ENCODE peak calls at places on chromosomes 12 and 14, in six cellular contexts. T is uterus, W is left ventricle myocardium inferior, O is ovary, S is left lung, I is RWPE2. C is an unnamed sample.
A peak's percentile ranks its signal among the peaks of the same experiment; 100 is the strongest.

GRCh38 chr14:37673439-37673838 is 78.0 kb downstream of the TTC6 start:
- DNase-seq in S (no peak), I (no peak), T (no peak), O (no peak), W (no peak), C (no peak)

GRCh38 chr14:76695263-76695920 is 65.9 kb upstream of the VASH1 start:
- DNase-seq in T (no peak), I (no peak), S (no peak), W (no peak), O (no peak), C (no peak)

GRCh38 chr12:131788070-131788469 is 40.1 kb upstream of the MMP17 start:
- DNase-seq in T (no peak), O (no peak), W (no peak), S (no peak), I (no peak), C (no peak)

GRCh38 chr12:112116232-112117060 is 7.9 kb upstream of the NAA25 start:
- DNase-seq in W (peak; percentile 72), S (peak; percentile 79), T (no peak), I (no peak), O (peak; percentile 73), C (no peak)

GRCh38 chr12:124044021-124044420 is 71.0 kb downstream of the ZNF664 start:
- DNase-seq in O (no peak), T (no peak), W (no peak), I (no peak), S (no peak), C (no peak)

GRCh38 chr14:52124791-52125661 is 56.2 kb upstream of the NID2 start:
- DNase-seq in W (no peak), I (no peak), O (no peak), S (no peak), T (no peak), C (no peak)

GRCh38 chr12:53048780-53049401 is 974 bp upstream of the TNS2 start:
- DNase-seq in S (no peak), O (peak; percentile 83), T (peak; percentile 85), W (peak; percentile 86), I (peak; percentile 66), C (no peak)

GRCh38 chr14:91649930-91650329 is 82.0 kb downstream of the CATSPERB start:
- DNase-seq in O (no peak), T (no peak), S (no peak), W (no peak), I (no peak), C (no peak)

GRCh38 chr12:24201258-24201970 is 251.9 kb upstream of the SOX5 start:
- DNase-seq in T (no peak), W (no peak), O (no peak), I (no peak), S (no peak), C (no peak)

GRCh38 chr14:90644882-90645281 is 171.3 kb downstream of the TTC7B start:
- DNase-seq in T (peak; percentile 52), S (no peak), O (no peak), I (no peak), W (peak; percentile 54), C (no peak)

GRCh38 chr14:52974406-52974805 is 23.6 kb upstream of the FERMT2 start:
- DNase-seq in I (no peak), W (no peak), S (no peak), O (no peak), T (no peak), C (no peak)

GRCh38 chr12:57615637-57616036 is 4.4 kb downstream of the ARHGEF25 start:
- DNase-seq in T (no peak), O (no peak), S (no peak), W (no peak), I (no peak), C (no peak)

GRCh38 chr12:57614178-57614947 is 3.1 kb downstream of the ARHGEF25 start:
- DNase-seq in W (peak; percentile 47), I (no peak), S (no peak), O (no peak), T (peak; percentile 49), C (no peak)

GRCh38 chr12:57613427-57614109 is 2.3 kb downstream of the ARHGEF25 start:
- DNase-seq in W (no peak), O (no peak), T (no peak), S (no peak), I (no peak), C (no peak)

GRCh38 chr12:57616383-57617101 is 5.3 kb downstream of the ARHGEF25 start:
- DNase-seq in T (no peak), W (no peak), S (no peak), I (peak; percentile 52), O (no peak), C (no peak)

GRCh38 chr12:57614948-57615500 is 3.8 kb downstream of the ARHGEF25 start:
- DNase-seq in T (no peak), W (no peak), O (no peak), I (no peak), S (no peak), C (no peak)
- H3K9me3 ChIP-seq in T (no peaks in the 10 kb centered on the region), W (no peaks in the 10 kb centered on the region), O (no peaks in the 10 kb centered on the region), I (no peaks in the 10 kb centered on the region), S (no peaks in the 10 kb centered on the region), C (no peaks in the 10 kb centered on the region)

GRCh38 chr14:81855007-81855406 is 321.4 kb upstream of the SEL1L start:
- DNase-seq in O (no peak), S (no peak), T (no peak), W (no peak), I (no peak), C (no peak)

DNA sequence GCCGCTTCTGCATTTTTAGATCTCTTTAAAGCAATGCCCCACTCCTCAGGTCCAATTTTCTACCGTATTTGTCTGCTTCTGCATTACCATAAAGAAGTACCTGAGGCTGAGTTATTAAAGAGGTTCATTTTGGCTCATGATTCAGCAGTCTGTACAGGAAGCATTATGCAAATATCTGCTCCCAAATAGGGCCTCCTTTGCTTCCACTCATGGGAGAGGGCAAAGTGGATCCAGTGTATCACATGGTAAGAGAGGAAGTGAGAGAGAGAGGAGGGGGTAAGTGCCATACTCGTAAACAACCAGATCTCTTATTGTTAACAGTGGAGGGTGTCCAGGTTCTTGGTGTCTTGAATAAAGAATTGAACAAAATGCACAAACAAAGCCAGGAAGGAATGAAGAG is 316.1 kb upstream of the SEL1L start:
- DNase-seq in T (no peak), I (no peak), O (no peak), W (no peak), S (no peak), C (no peak)
- H3K9me3 ChIP-seq in T (no peaks in the 10 kb centered on the region), I (peaks cover 2% of the 10 kb centered on the region), O (no peaks in the 10 kb centered on the region), W (peaks cover 32% of the 10 kb centered on the region), S (peaks cover 38% of the 10 kb centered on the region), C (no peaks in the 10 kb centered on the region)

DNA sequence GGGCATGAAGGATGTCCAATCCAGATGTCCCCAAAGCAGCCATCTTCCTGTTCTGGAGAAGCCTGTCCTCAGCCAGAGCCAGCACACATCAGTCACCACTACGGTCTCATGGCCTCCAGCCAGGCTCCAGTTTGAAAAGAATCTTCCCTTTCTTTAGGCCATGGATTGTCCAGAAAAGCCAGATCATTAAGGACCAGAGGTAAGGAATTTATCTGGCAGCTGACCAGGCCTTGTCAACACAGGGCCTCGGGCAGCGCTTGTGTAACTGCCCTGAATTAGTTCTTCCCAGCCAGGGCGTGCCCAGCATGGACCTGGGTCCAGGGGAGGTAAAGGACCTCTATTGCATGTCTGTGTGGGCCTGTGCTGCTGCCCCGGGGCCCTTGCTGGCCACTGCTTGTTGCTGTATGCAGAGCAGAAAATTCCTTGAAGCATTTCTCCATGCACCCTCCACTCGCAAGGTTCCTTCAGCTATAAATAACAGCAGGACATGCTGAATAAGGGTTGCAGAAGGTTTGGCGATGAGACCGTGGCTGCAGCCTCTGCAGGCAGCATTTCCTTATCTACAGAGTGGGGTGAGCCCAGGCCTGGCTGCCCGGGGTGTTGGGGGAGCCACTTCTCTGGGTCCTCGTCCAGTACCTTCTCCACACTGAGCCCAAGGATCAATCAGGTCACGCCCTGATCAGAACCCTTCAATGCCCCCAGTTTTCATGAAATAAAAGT is 21.7 kb upstream of the VPS37B start:
- DNase-seq in W (peak; percentile 56), T (peak; percentile 19), I (peak; percentile 79), O (no peak), S (no peak), C (no peak)
- H3K9me3 ChIP-seq in W (no peaks in the 10 kb centered on the region), T (no peaks in the 10 kb centered on the region), I (no peaks in the 10 kb centered on the region), O (no peaks in the 10 kb centered on the region), S (no peaks in the 10 kb centered on the region), C (no peaks in the 10 kb centered on the region)

GRCh38 chr12:46808955-46809697 is 16.7 kb downstream of the SLC38A4 start:
- DNase-seq in T (no peak), W (no peak), I (no peak), O (no peak), S (no peak), C (no peak)

GRCh38 chr12:46804054-46804453 is 21.7 kb downstream of the SLC38A4 start:
- DNase-seq in T (no peak), S (no peak), I (no peak), O (no peak), W (no peak), C (no peak)

GRCh38 chr12:46803517-46803916 is 22.3 kb downstream of the SLC38A4 start:
- DNase-seq in O (no peak), S (no peak), T (no peak), I (no peak), W (no peak), C (no peak)

GRCh38 chr12:46811185-46811584 is 14.6 kb downstream of the SLC38A4 start:
- DNase-seq in I (no peak), O (no peak), S (no peak), T (no peak), W (no peak), C (no peak)

DNA sequence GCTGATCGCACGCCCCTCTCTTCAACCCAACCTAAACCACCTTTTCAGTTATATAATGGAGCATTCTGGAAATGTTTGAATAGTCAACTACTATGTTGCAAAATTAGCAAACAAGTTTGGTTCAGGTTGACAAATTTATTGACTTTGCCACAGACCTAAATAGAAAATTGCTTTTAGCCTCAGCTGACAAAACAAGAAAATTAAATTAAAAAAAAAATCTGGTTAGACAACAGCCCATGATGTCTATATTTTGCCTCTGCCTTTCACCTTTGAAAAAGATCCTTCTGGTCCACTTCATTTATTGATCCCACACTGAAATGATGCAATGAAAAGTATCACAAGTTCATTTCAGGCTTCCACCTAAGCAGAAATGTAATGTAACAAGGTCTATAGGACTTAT is 17.5 kb downstream of the SLC38A4 start:
- DNase-seq in W (no peak), S (no peak), O (no peak), I (no peak), T (no peak), C (no peak)
- H3K9me3 ChIP-seq in W (no peaks in the 10 kb centered on the region), S (no peaks in the 10 kb centered on the region), O (no peaks in the 10 kb centered on the region), I (no peaks in the 10 kb centered on the region), T (no peaks in the 10 kb centered on the region), C (no peaks in the 10 kb centered on the region)

GRCh38 chr12:7171854-7172253 is 17.6 kb upstream of the PEX5 start:
- DNase-seq in O (no peak), T (no peak), S (no peak), I (no peak), W (no peak), C (no peak)
- H3K9me3 ChIP-seq in O (no peaks in the 10 kb centered on the region), T (no peaks in the 10 kb centered on the region), S (peaks cover 51% of the 10 kb centered on the region), I (no peaks in the 10 kb centered on the region), W (peaks cover 48% of the 10 kb centered on the region), C (peaks cover 4% of the 10 kb centered on the region)